ENCODE peak calls at places on chromosomes 7 and 10, in ten cellular contexts. A, I, G, C, N, S, F, X, B and D are unnamed samples.

GRCh38 chr10:72906446-72906845 is 12.9 kb downstream of the OIT3 start:
- DNase-seq in A (peak), I (no peak), G (no peak), C (no peak), N (no peak), S (no peak), F (peak), X (no peak), B (no peak), D (no peak)

GRCh38 chr7:155222046-155222445 is 75.6 kb upstream of the INSIG1 start:
- DNase-seq in A (no peak), I (no peak), G (no peak), C (no peak), N (no peak), S (no peak), F (no peak), X (no peak), B (no peak), D (no peak)

GRCh38 chr10:100894589-100895294 is 18.0 kb upstream of the SLF2 start:
- DNase-seq in A (no peak), I (peak), G (no peak), C (no peak), N (no peak), S (no peak), F (no peak), X (no peak), B (no peak), D (peak)

GRCh38 chr7:24965831-24966708 is 13.9 kb downstream of the OSBPL3 start:
- DNase-seq in A (peak), I (no peak), G (no peak), C (no peak), N (peak), S (no peak), F (peak), X (no peak), B (no peak), D (no peak)

GRCh38 chr7:93262535-93262934 is 30.4 kb downstream of the VPS50 start:
- DNase-seq in A (no peak), I (no peak), G (no peak), C (no peak), N (no peak), S (no peak), F (no peak), X (no peak), B (no peak), D (no peak)

GRCh38 chr10:112950714-112951348 is 784 bp downstream of the TCF7L2 start:
- DNase-seq in A (peak), I (peak), G (peak), C (no peak), N (peak), S (peak), F (peak), X (peak), B (peak), D (peak)

GRCh38 chr7:26658080-26658697 is 206.2 kb downstream of the SKAP2 start:
- DNase-seq in A (peak), I (no peak), G (no peak), C (no peak), N (no peak), S (no peak), F (no peak), X (no peak), B (no peak), D (no peak)

GRCh38 chr10:76334306-76334705 is 902.9 kb downstream of the LRMDA start:
- DNase-seq in A (no peak), I (no peak), G (no peak), C (no peak), N (no peak), S (no peak), F (no peak), X (no peak), B (no peak), D (no peak)

GRCh38 chr7:92697414-92697813 is 107.2 kb upstream of the FAM133B start:
- DNase-seq in A (no peak), I (no peak), G (no peak), C (no peak), N (no peak), S (no peak), F (no peak), X (no peak), B (no peak), D (no peak)

GRCh38 chr7:37259381-37259821 is 189.3 kb downstream of the ELMO1 start:
- DNase-seq in A (no peak), I (no peak), G (no peak), C (no peak), N (no peak), S (no peak), F (no peak), X (no peak), B (no peak), D (no peak)

GRCh38 chr7:41122256-41122987 is 580.5 kb downstream of the INHBA start:
- DNase-seq in A (no peak), I (no peak), G (peak), C (no peak), N (no peak), S (no peak), F (no peak), X (no peak), B (no peak), D (peak)

GRCh38 chr10:84293574-84294016 is 34.8 kb upstream of the CCSER2 start:
- DNase-seq in A (no peak), I (no peak), G (no peak), C (no peak), N (no peak), S (no peak), F (no peak), X (peak), B (no peak), D (no peak)

GRCh38 chr7:45985902-45986301 is 64.8 kb upstream of the IGFBP3 start:
- DNase-seq in A (peak), I (peak), G (peak), C (peak), N (no peak), S (peak), F (peak), X (no peak), B (no peak), D (peak)

GRCh38 chr7:36794689-36795088 is 70.4 kb upstream of the AOAH start:
- DNase-seq in A (no peak), I (no peak), G (no peak), C (no peak), N (no peak), S (no peak), F (peak), X (no peak), B (no peak), D (no peak)

GRCh38 chr10:122147731-122148130 is 123.4 kb upstream of the BTBD16 start:
- DNase-seq in A (no peak), I (peak), G (no peak), C (no peak), N (no peak), S (peak), F (no peak), X (no peak), B (no peak), D (no peak)

GRCh38 chr10:96292971-96293909 is 11.0 kb upstream of the DNTT start:
- DNase-seq in A (peak), I (peak), G (peak), C (peak), N (no peak), S (peak), F (peak), X (peak), B (no peak), D (peak)

GRCh38 chr7:113084499-113085172 is 2.0 kb downstream of the GPR85 start:
- DNase-seq in A (no peak), I (no peak), G (no peak), C (no peak), N (no peak), S (no peak), F (no peak), X (no peak), B (no peak), D (no peak)

GRCh38 chr10:31956200-31956946 is 27.7 kb upstream of the ARHGAP12 start:
- DNase-seq in A (no peak), I (no peak), G (no peak), C (no peak), N (no peak), S (no peak), F (no peak), X (no peak), B (no peak), D (no peak)

DNA sequence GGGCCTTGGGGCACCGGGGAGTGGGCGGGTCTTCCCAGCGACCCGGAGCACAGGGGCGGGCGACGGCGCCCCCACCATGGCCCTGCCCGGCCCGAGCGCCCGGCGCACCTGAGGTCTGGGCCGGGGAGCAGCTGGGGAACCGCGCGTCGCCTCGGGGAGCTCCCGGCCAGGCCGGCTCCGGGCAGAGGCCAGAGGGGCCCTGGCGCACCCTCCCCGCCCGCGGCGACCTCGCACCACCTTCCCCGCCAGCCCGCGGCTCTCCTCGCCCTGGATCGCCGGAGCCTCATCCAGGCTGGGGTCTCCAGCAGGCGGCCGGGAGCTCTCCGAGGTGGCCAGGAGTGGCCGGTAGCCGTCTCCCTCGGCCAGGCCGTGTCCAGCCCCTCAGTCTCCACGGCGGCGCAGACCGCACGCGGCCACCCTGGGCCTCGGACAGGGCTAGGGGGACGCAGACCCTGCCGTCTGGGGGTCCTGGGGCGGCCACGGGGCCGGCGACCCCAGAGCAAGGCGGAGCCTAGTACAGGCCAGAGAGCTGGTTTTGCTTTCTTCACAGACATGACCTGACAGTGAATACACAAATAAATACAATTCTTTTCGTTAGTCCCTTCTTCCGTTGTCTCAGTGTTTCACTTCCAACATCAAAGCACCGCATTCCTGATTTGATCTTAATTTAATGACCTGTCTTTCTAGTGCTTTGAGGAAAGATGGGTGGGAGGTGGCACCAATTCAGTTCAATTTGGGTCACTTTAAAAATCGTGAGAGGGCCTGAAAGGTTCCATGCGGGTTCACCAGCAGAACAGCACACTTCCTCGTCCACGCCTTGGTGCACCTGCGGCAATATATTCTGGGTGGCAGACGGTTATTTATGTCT is 357.0 kb downstream of the DNAJB6 start:
- DNase-seq in A (no peak), I (no peak), G (no peak), C (no peak), N (no peak), S (no peak), F (no peak), X (peak), B (peak), D (no peak)
- H3K4me3 ChIP-seq in A (no peak), I (no peak), G (no peak), C (no peak), N (peak), S (no peak), F (no peak), X (no peak), B (no peak), D (no peak)

DNA sequence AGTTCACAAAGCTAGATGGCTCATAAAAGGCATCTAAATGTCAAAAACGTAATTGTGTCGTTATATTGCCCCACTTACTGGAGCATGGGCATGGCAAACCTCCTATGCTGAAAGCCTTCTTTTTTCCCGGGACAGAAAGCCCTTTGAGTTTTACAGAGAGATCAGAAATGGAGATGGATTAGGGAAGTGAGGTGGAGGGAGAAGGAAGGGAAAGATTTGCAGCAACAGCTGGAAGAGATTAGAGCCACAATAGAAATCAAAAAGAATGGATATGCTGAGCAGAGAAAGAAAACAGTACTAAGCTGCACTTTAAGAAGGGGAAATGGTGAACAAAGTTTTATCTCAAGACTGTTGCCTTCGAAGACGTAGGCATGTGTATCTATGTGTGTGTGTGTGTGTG is 97.2 kb upstream of the PCGF5 start:
- DNase-seq in A (no peak), I (peak), G (no peak), C (no peak), N (no peak), S (no peak), F (no peak), X (no peak), B (no peak), D (no peak)
- TF ChIP-seq CTCF in A (no peak), I (no peak), G (no peak), C (no peak), N (no peak), S (no peak), F (no peak), X (no peak), B (no peak), D (no peak)

GRCh38 chr10:102678842-102679289 is 34.6 kb downstream of the TRIM8 start:
- DNase-seq in A (peak), I (peak), G (peak), C (no peak), N (peak), S (peak), F (peak), X (peak), B (peak), D (peak)
- H3K4me3 ChIP-seq in A (no peak), I (no peak), G (no peak), C (no peak), N (peak), S (no peak), F (no peak), X (peak), B (no peak), D (no peak)

DNA sequence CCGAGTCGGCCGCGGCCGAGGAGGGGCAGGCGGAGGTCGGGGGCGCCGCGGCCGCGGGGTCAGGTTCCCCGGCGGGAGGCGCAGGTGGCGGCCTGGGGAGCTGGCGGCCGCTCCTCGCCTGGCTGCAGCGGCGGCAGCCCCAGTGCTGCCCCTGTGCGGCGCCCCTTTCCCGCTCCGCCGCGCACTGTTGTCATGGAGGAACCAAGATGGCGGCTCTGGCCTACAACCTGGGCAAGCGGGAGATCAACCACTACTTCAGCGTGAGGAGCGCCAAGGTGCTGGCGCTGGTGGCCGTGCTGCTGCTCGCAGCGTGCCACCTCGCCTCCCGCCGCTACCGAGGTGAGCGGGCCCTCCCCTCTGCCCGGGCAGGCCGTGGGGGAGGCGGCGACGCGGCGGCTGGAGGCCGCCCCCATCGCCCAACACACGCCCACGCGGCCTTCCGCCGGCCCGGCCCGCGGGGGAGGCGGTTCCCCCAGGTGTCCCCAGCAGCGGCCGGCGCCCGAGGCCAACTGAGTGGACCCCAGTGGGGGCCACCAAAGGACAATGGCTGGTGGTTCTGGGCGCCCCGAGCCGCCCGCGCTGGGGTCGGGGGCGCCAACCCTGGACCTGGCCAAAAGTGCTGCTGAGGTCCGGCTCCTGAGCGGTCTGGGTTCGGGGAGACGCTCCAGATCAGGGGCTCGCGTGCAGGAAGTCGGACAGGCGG is 421 bp downstream of the CASD1 start:
- DNase-seq in A (peak), I (peak), G (peak), C (no peak), N (peak), S (peak), F (peak), X (peak), B (peak), D (peak)
- TF ChIP-seq CTCF in A (no peak), I (peak), G (peak), C (peak), N (peak), S (peak), F (no peak), X (no peak), B (peak), D (peak)

GRCh38 chr10:7397636-7398035 is 13.2 kb downstream of the SFMBT2 start:
- DNase-seq in A (no peak), I (no peak), G (no peak), C (no peak), N (peak), S (no peak), F (no peak), X (no peak), B (no peak), D (no peak)
- H3K4me3 ChIP-seq in A (no peak), I (no peak), G (no peak), C (no peak), N (peak), S (no peak), F (no peak), X (no peak), B (no peak), D (no peak)

DNA sequence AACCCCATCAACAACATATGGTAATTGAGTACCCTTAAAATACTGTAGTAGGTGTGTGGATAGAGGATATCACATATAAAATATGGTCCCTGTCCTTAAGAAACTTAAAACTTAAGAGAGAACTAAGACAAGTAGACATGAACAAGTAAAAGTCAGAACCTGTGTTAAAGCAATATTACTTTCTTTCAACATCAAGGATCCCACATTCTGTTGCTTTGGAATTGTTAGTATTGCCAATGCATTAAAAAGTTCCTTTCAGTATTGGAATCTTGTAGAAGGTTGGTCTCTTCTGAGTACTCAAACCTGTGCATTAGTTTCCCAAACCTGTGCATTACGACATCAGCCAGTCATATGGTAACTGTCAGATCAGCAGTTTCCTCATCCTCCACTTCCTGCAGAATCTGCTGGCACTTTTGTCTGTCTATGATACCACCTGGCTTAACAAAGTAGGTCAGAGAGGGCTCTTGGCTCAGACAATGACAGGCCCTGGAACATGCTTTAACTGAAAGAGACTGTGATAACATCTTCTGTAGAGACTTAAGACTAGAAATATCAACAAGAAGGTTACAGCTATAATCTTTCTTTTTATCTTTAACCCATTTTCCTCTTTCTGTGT is 56.5 kb downstream of the CCDC71L start:
- DNase-seq in A (no peak), I (no peak), G (no peak), C (no peak), N (no peak), S (no peak), F (peak), X (no peak), B (no peak), D (peak)
- TF ChIP-seq CTCF in A (no peak), I (no peak), G (no peak), C (no peak), N (no peak), S (no peak), F (no peak), X (no peak), B (no peak), D (no peak)

GRCh38 chr7:47294569-47295222 is 287.2 kb downstream of the TNS3 start:
- DNase-seq in A (no peak), I (no peak), G (no peak), C (no peak), N (no peak), S (no peak), F (no peak), X (no peak), B (no peak), D (no peak)
- H3K4me3 ChIP-seq in A (no peak), I (no peak), G (no peak), C (no peak), N (no peak), S (no peak), F (no peak), X (no peak), B (no peak), D (no peak)